ENCODE peak calls at places on chromosomes 7 and 10, in seven cellular contexts. V is LoVo, I is H54, Y is brain microvascular endothelial cell, B is NCI-H1092 treated with DMSO at 0.1 percent for 48 hours, T is RKO, H is Ammon's horn. F is an unnamed sample.

GRCh38 chr10:673492-673891 is 16.0 kb downstream of the DIP2C start:
- DNase-seq in V (no peak), I (no peak), Y (no peak), B (no peak), T (no peak), H (no peak), F (no peak)

GRCh38 chr7:40393660-40394059 is 258.9 kb downstream of the SUGCT start:
- DNase-seq in V (no peak), I (no peak), Y (no peak), B (no peak), T (no peak), H (no peak), F (no peak)

GRCh38 chr7:87148332-87148955 is 3.8 kb upstream of the DMTF1 start:
- DNase-seq in V (peak; percentile 57), I (no peak), Y (no peak), B (peak; percentile 32), T (peak; percentile 71), H (peak; percentile 16), F (no peak)

GRCh38 chr10:77949167-77949566 is 22.6 kb upstream of the DLG5 start:
- DNase-seq in V (peak; percentile 60), I (peak; percentile 86), Y (peak; percentile 42), B (no peak), T (peak; percentile 60), H (no peak), F (no peak)

GRCh38 chr10:33114451-33114944 is 156.5 kb upstream of the ITGB1 start:
- DNase-seq in V (no peak), I (no peak), Y (peak; percentile 46), B (no peak), T (no peak), H (no peak), F (no peak)

GRCh38 chr7:55971045-55971444 is 6.7 kb downstream of the NIPSNAP2 start:
- DNase-seq in V (no peak), I (no peak), Y (no peak), B (no peak), T (no peak), H (no peak), F (no peak)

GRCh38 chr10:22325948-22326702 is 5.2 kb downstream of the BMI1 start:
- DNase-seq in V (no peak), I (no peak), Y (no peak), B (no peak), T (peak; percentile 58), H (no peak), F (no peak)

GRCh38 chr7:99631311-99632109 is 14.8 kb downstream of the ZSCAN25 start:
- DNase-seq in V (peak; percentile 28), I (no peak), Y (peak; percentile 14), B (no peak), T (peak; percentile 44), H (peak; percentile 34), F (no peak)

GRCh38 chr10:129794056-129794455 is 170.0 kb downstream of the EBF3 start:
- DNase-seq in V (no peak), I (no peak), Y (no peak), B (no peak), T (no peak), H (no peak), F (no peak)

GRCh38 chr10:33133557-33133956 is 175.5 kb upstream of the ITGB1 start:
- DNase-seq in V (peak; percentile 23), I (no peak), Y (no peak), B (no peak), T (no peak), H (no peak), F (no peak)

GRCh38 chr7:120353171-120353570 is 80.2 kb downstream of the KCND2 start:
- DNase-seq in V (no peak), I (no peak), Y (no peak), B (no peak), T (no peak), H (no peak), F (no peak)

GRCh38 chr10:25176421-25176968 is 1.7 kb downstream of the GPR158 start:
- DNase-seq in V (no peak), I (no peak), Y (no peak), B (no peak), T (no peak), H (peak; percentile 17), F (no peak)

GRCh38 chr7:4754433-4755010 is 20.9 kb upstream of the AP5Z1 start:
- DNase-seq in V (no peak), I (no peak), Y (no peak), B (no peak), T (no peak), H (no peak), F (no peak)

GRCh38 chr7:14748461-14748860 is 154.1 kb downstream of the DGKB start:
- DNase-seq in V (peak; percentile 50), I (peak; percentile 55), Y (peak; percentile 81), B (no peak), T (peak; percentile 63), H (no peak), F (peak; percentile 51)

GRCh38 chr10:44153901-44154670 is 230.8 kb downstream of the CXCL12 start:
- DNase-seq in V (peak; percentile 30), I (no peak), Y (no peak), B (no peak), T (no peak), H (no peak), F (no peak)

GRCh38 chr7:155169081-155169480 is 99.0 kb downstream of the HTR5A start:
- DNase-seq in V (no peak), I (no peak), Y (no peak), B (no peak), T (no peak), H (no peak), F (no peak)

GRCh38 chr7:95317546-95317945 is 6.8 kb downstream of the PON1 start:
- DNase-seq in V (no peak), I (no peak), Y (no peak), B (peak; percentile 52), T (no peak), H (no peak), F (no peak)

GRCh38 chr10:35822316-35822715 is 180.2 kb upstream of the FZD8 start:
- DNase-seq in V (no peak), I (no peak), Y (peak; percentile 47), B (peak; percentile 69), T (peak; percentile 9), H (peak; percentile 73), F (no peak)

GRCh38 chr10:117074621-117075020 is 63.4 kb downstream of the VAX1 start:
- DNase-seq in V (peak; percentile 9), I (no peak), Y (no peak), B (peak; percentile 17), T (no peak), H (no peak), F (no peak)

GRCh38 chr10:102988404-102989314 is 70.6 kb downstream of the CNNM2 start:
- DNase-seq in V (no peak), I (no peak), Y (peak; percentile 40), B (no peak), T (no peak), H (no peak), F (no peak)

GRCh38 chr7:141754939-141755338 is 9.0 kb upstream of the TAS2R3 start:
- DNase-seq in V (peak; percentile 42), I (no peak), Y (no peak), B (peak; percentile 39), T (peak; percentile 60), H (no peak), F (no peak)

GRCh38 chr7:101677421-101678137 is 48.5 kb upstream of the MYL10 start:
- DNase-seq in V (no peak), I (peak; percentile 61), Y (peak; percentile 42), B (no peak), T (peak; percentile 68), H (no peak), F (no peak)

GRCh38 chr7:11130012-11130411 is 156.3 kb downstream of the PHF14 start:
- DNase-seq in V (no peak), I (no peak), Y (peak; percentile 83), B (no peak), T (no peak), H (no peak), F (peak; percentile 1)

GRCh38 chr10:72133517-72133916 is 45.2 kb upstream of the SPOCK2 start:
- DNase-seq in V (no peak), I (peak; percentile 47), Y (peak; percentile 65), B (no peak), T (peak; percentile 19), H (peak; percentile 48), F (peak; percentile 41)

GRCh38 chr10:8656261-8656660 is 601.8 kb downstream of the GATA3 start:
- DNase-seq in V (no peak), I (no peak), Y (no peak), B (no peak), T (no peak), H (no peak), F (no peak)

F was measured in BJ.